ENCODE peak calls at places on chromosomes 13 and 19, in eight cellular contexts. M is epithelial cell of proximal tubule; J is lower lobe of right lung; E is gastrocnemius medialis; Z is HCT116; N is psoas muscle; R is CD8-positive, alpha-beta T cell; O is heart left ventricle. L is an unnamed sample.
A peak's percentile ranks its signal among the peaks of the same experiment; 100 is the strongest.

GRCh38 chr13:44504146-44504545 is 72.0 kb downstream of the TSC22D1 start:
- DNase-seq in R (no peak), E (no peak), Z (no peak), M (no peak), N (no peak), J (no peak), O (no peak), L (no peak)

GRCh38 chr19:11387154-11388034 is 3.3 kb upstream of the EPOR start:
- DNase-seq in J (no peak), M (no peak), O (no peak), N (no peak), E (no peak), Z (no peak), R (no peak), L (no peak)

GRCh38 chr13:24632382-24633121 is 47.7 kb upstream of the ATP12A start:
- DNase-seq in M (no peak), R (no peak), N (no peak), Z (no peak), J (no peak), E (no peak), O (no peak), L (no peak)

GRCh38 chr19:45423033-45423588 is 606 bp downstream of the ERCC1 start:
- DNase-seq in O (no peak), R (peak; percentile 76), Z (no peak), N (no peak), J (no peak), E (no peak), M (no peak), L (no peak)

GRCh38 chr19:778910-779653 is 18.2 kb upstream of the PTBP1 start:
- DNase-seq in E (no peak), M (peak; percentile 77), O (no peak), J (no peak), N (peak; percentile 68), Z (no peak), R (no peak), L (peak; percentile 83)

GRCh38 chr13:23983671-23984070 is 86.4 kb upstream of the C1QTNF9B start:
- DNase-seq in Z (no peak), R (no peak), J (no peak), O (no peak), M (no peak), N (no peak), E (no peak), L (no peak)

GRCh38 chr13:44396963-44397580 is 23.4 kb downstream of the SERP2 start:
- DNase-seq in E (no peak), Z (no peak), J (peak; percentile 28), N (no peak), R (no peak), O (no peak), M (peak; percentile 41), L (peak; percentile 48)

GRCh38 chr13:97588993-97589392 is 155.0 kb downstream of the RAP2A start:
- DNase-seq in M (no peak), J (no peak), E (no peak), O (no peak), N (no peak), Z (no peak), R (no peak), L (no peak)

GRCh38 chr13:107099661-107100060 is 531.7 kb upstream of the ARGLU1 start:
- DNase-seq in O (no peak), E (no peak), R (no peak), Z (no peak), N (no peak), M (peak; percentile 44), J (no peak), L (peak; percentile 85)

GRCh38 chr19:6056801-6057650 is 53.3 kb downstream of the RFX2 start:
- DNase-seq in M (peak; percentile 94), Z (no peak), N (peak; percentile 82), O (peak; percentile 77), E (peak; percentile 70), R (no peak), J (peak; percentile 79), L (peak; percentile 67)

GRCh38 chr19:5103061-5103701 is 134.3 kb downstream of the KDM4B start:
- DNase-seq in O (peak; percentile 50), M (no peak), R (no peak), J (no peak), N (peak; percentile 73), Z (no peak), E (peak; percentile 77), L (no peak)

GRCh38 chr19:751501-752341 is 809 bp downstream of the MISP start:
- DNase-seq in Z (no peak), N (peak; percentile 47), M (no peak), E (no peak), O (no peak), J (no peak), R (no peak), L (peak; percentile 67)

GRCh38 chr13:73745190-73745589 is 389.0 kb downstream of the KLF12 start:
- DNase-seq in Z (no peak), E (no peak), N (no peak), O (no peak), M (no peak), J (no peak), R (no peak), L (no peak)
- TF ChIP-seq CTCF in Z (no peak), E (no peak), N (no peak), O (no peak), M (no peak), J (no peak), R (no peak), L (no peak)

GRCh38 chr13:87280139-87280538 is 391.0 kb upstream of the SLITRK5 start:
- DNase-seq in E (no peak), O (no peak), M (no peak), R (no peak), Z (no peak), J (no peak), N (no peak), L (no peak)

DNA sequence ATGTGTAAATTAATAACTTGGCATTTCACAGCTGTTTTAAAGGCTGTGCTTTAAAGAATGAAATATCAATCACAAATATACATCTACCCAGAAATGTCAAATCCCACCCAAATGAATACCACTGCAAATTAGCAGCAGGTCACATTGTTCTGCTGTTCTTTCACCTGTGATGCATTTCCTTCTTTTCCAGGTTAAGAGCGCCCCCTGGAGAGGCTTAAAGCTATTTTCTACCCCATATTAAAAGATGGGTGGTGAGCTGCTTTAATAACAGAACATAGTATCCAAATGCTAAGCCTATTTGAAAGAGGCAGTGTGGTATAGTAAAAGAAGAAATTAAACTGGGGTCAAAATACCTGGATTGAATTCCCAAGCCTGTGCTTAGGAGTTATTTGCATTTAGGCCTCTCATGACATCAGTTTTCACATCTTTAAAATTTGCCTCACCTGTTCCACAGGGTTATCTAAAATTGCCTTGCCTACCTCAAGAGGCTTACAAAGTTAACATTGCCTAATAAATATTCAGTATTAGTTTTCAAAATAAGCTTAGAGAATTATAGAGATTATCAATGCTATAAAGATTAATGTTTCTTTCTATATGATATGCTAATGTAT is 396.9 kb upstream of the SLITRK5 start:
- DNase-seq in E (no peak), Z (peak; percentile 39), R (no peak), M (peak; percentile 15), O (no peak), N (no peak), J (no peak), L (peak; percentile 14)
- TF ChIP-seq CTCF in E (no peak), Z (peak; percentile 32), R (no peak), M (peak; percentile 84), O (peak; percentile 59), N (peak; percentile 8), J (peak; percentile 47), L (peak; percentile 67)

GRCh38 chr19:33819875-33820781 is 23.5 kb downstream of the KCTD15 start:
- DNase-seq in R (peak; percentile 35), N (peak; percentile 82), Z (no peak), E (peak; percentile 38), M (no peak), O (peak; percentile 85), J (peak; percentile 93), L (no peak)
- TF ChIP-seq CTCF in R (no peak), N (no peak), Z (no peak), E (no peak), M (no peak), O (peak; percentile 14), J (peak; percentile 23), L (no peak)

DNA sequence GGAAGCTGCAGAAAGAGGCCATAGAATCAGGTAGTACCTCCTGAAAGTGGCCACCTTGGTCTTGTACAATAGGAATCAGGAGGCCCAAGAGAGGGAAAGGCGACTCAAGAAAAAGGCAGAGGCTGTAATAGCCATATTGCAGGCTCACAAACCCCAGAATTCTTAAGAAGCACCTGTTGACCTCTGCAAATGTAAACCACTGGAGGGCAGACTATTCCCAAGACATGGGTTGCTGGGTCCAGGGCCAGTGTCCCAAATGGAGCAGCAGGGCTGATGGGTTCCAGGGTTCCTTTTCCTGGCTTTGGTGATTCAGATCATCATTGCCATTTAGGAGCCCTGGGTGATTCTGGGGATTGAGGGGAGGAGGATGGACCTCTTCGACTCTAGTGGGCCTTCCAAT is 167.6 kb downstream of the B3GLCT start:
- DNase-seq in M (no peak), Z (no peak), N (no peak), R (no peak), O (no peak), E (no peak), J (no peak), L (no peak)
- TF ChIP-seq CTCF in M (no peak), Z (no peak), N (no peak), R (no peak), O (no peak), E (no peak), J (no peak), L (no peak)

L was measured in kidney epithelial cell.